ENCODE peak calls at places on chromosome 11, in four cellular contexts. V is DND-41, R is left ventricle myocardium inferior, J is ovary. G is an unnamed sample.
A peak's percentile ranks its signal among the peaks of the same experiment; 100 is the strongest.

GRCh38 chr11:113103932-113104331 is 142.7 kb downstream of the NCAM1 start:
- DNase-seq in J (no peak), R (no peak), V (no peak), G (no peak)

GRCh38 chr11:69540118-69541000 is 58.9 kb downstream of the LINC01488 start:
- DNase-seq in V (no peak), R (peak; percentile 54), J (no peak), G (no peak)

GRCh38 chr11:85821636-85822035 is 10.7 kb upstream of the SYTL2 start:
- DNase-seq in J (no peak), R (no peak), V (no peak), G (no peak)

GRCh38 chr11:86151188-86152005 is 82.5 kb upstream of the PICALM start:
- DNase-seq in R (peak; percentile 34), J (peak; percentile 55), V (peak; percentile 11), G (no peak)

GRCh38 chr11:103433380-103433779 is 324.2 kb downstream of the DYNC2H1 start:
- DNase-seq in R (no peak), J (no peak), V (no peak), G (no peak)

GRCh38 chr11:11407738-11408084 is 54.7 kb upstream of the CSNK2A3 start:
- DNase-seq in R (no peak), J (no peak), V (no peak), G (no peak)

GRCh38 chr11:86592659-86593451 is 79.6 kb downstream of the ME3 start:
- DNase-seq in R (no peak), J (no peak), V (peak; percentile 66), G (peak; percentile 28)

GRCh38 chr11:121841487-121842167 is 274.4 kb downstream of the BLID start:
- DNase-seq in V (no peak), J (no peak), R (no peak), G (no peak)

GRCh38 chr11:46055371-46055770 is 65.9 kb downstream of the PHF21A start:
- DNase-seq in V (no peak), J (no peak), R (no peak), G (no peak)

GRCh38 chr11:46210133-46210636 is 67.3 kb upstream of the CREB3L1 start:
- DNase-seq in J (no peak), V (no peak), R (no peak), G (no peak)

GRCh38 chr11:106457727-106458126 is 380.3 kb downstream of the AASDHPPT start:
- DNase-seq in R (no peak), V (no peak), J (no peak), G (no peak)

GRCh38 chr11:133719532-133720235 is 125.6 kb downstream of the SPATA19 start:
- DNase-seq in J (no peak), V (no peak), R (no peak), G (no peak)

GRCh38 chr11:37812281-37812880 is 1214.3 kb upstream of the RAG2 start:
- DNase-seq in R (no peak), J (no peak), V (no peak), G (no peak)

GRCh38 chr11:69934861-69935494 is 115.8 kb upstream of the FGF3 start:
- DNase-seq in J (peak; percentile 31), V (no peak), R (peak; percentile 14), G (no peak)

GRCh38 chr11:128328955-128329551 is 258.3 kb downstream of the ETS1 start:
- DNase-seq in V (no peak), R (no peak), J (no peak), G (peak; percentile 64)

GRCh38 chr11:10303558-10304363 is 1.1 kb upstream of the ADM start:
- DNase-seq in J (no peak), V (no peak), R (peak; percentile 28), G (peak; percentile 38)

GRCh38 chr11:65862191-65862735 is 2.0 kb downstream of the MUS81 start:
- DNase-seq in R (no peak), V (peak; percentile 7), J (no peak), G (no peak)

GRCh38 chr11:15675683-15676082 is 561.0 kb downstream of the INSC start:
- DNase-seq in V (no peak), R (no peak), J (no peak), G (no peak)

GRCh38 chr11:134272381-134273316 is 3.5 kb upstream of the GLB1L3 start:
- DNase-seq in V (no peak), R (no peak), J (no peak), G (no peak)

GRCh38 chr11:79440451-79441158 is at the start of gene TENM4:
- DNase-seq in J (peak; percentile 93), V (no peak), R (peak; percentile 59), G (no peak)

GRCh38 chr11:27462543-27462942 is 10.0 kb downstream of the LGR4 start:
- DNase-seq in R (no peak), V (no peak), J (no peak), G (no peak)

GRCh38 chr11:78465169-78465942 is 47.7 kb upstream of the GAB2 start:
- DNase-seq in V (no peak), J (no peak), R (no peak), G (peak; percentile 55)

GRCh38 chr11:98047647-98048046 is 973.1 kb upstream of the CNTN5 start:
- DNase-seq in R (no peak), J (no peak), V (no peak), G (no peak)

GRCh38 chr11:126646701-126647209 is 291.3 kb downstream of the ST3GAL4 start:
- DNase-seq in V (no peak), J (no peak), R (no peak), G (no peak)

GRCh38 chr11:75142714-75143419 is 8.0 kb upstream of the SLCO2B1 start:
- DNase-seq in V (peak; percentile 94), J (peak; percentile 61), R (peak; percentile 79), G (peak; percentile 57)

GRCh38 chr11:86990079-86990478 is 34.9 kb upstream of the FZD4 start:
- DNase-seq in J (no peak), R (no peak), V (no peak), G (no peak)

GRCh38 chr11:95078526-95078925 is 11.1 kb upstream of the ENDOD1 start:
- DNase-seq in V (no peak), J (no peak), R (no peak), G (no peak)

GRCh38 chr11:30314625-30315024 is 8.3 kb upstream of the ARL14EP start:
- DNase-seq in J (no peak), V (no peak), R (no peak), G (no peak)

DNA sequence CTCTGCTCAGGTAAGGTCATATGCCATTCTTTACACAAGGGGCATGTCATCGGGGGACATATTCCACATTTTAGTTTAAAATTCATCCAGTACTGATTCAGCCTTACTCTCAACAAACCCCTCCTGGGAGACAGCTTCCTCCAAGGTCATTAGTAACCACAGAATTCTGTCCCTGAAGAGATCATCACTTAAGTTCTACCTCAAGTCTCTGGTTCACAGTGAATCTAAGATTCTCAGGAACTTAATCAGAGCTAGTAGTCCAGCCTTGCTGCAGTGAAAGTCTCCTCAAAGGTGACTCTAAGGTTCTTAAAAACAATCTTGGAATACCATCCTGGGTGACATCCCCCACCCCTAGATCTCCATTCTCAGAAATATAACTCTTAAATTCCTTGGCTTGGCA is 18.9 kb upstream of the GDPD4 start:
- DNase-seq in V (no peak), R (no peak), J (no peak), G (no peak)
- H3K27ac ChIP-seq in V (no peak overlapping the region), R (no peak overlapping the region), J (no peak overlapping the region), G (no peak overlapping the region)

DNA sequence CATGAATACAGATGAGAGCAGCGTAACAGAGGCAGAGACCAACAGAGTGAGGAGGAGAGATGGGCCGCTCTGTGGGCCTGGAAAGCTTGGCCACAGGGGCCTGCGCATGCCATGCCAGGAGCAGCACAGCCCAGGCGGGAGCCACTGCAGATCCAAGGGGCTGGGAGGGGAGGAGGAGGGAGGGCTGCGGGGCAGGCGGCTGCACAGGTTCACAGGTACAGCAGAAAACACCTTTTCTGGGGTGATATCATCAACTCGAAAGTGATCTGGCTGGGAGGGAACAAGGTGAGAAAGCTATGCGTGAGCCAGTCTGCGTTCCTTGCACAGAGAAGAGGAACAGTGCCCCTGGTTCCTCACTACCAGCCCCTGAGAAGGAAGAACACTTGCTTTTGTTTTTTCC is 14.8 kb downstream of the VPS37C start:
- DNase-seq in J (peak; percentile 13), R (no peak), V (no peak), G (no peak)
- H3K4me3 ChIP-seq in J (no peak overlapping the region), R (no peak overlapping the region), V (no peak overlapping the region), G (no peak overlapping the region)

GRCh38 chr11:43245471-43245870 is 66.3 kb upstream of the API5 start:
- DNase-seq in V (no peak), J (no peak), R (no peak), G (no peak)

DNA sequence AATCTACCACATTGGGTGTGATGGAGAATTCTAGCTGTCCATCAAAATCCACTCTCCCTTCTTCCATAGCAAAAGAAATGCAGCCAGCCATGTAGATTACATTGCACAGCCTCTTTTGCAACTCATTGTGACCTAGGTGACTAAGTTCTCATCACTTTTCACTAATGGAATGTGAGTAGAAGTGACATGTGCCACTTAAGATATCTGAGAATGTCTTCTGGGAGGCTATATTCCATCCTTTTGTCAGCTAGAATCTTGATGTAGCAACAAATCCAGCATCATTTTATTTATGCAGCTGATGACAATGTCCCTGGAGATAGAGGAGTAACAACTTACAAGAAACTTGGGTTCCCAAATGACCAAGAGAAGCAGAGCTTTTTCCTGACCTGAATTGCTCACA is 61.5 kb upstream of the API5 start:
- DNase-seq in V (no peak), J (no peak), R (no peak), G (no peak)
- H3K4me1 ChIP-seq in V (no peaks in the 10 kb centered on the region), J (no peaks in the 10 kb centered on the region), R (no peaks in the 10 kb centered on the region), G (no peaks in the 10 kb centered on the region)

DNA sequence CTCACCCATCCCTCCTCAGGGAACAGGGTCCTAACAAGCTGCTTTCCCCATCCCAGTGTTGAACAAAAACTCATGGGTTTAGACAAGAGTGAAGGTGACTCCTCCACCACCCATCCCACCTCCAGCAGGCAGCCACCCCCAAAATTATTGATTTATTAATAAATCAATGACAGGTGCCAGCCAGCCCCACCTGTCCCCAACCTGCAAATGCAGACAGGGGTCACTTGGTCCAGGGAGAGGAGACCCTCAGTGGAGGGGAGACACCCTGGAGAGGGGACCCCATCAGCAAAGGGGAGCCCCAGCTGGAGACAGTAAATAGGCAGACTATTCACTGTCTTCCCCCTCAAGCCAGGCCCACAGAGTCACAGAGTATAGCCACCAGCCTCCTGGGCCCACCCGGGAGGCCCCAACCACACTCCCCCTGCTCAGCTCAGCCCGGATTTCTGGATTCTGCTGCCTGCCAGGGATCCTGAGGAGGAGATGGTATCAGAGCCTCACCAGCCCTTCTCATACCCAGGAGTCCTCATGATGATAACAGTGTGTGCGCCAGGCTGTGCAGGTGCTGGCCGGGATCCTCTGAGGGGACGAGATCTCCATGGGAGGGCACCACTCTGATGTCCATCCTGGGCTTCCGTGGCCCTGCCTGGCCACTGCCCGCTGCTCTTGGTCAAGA is 8.8 kb upstream of the CD81 start:
- DNase-seq in J (no peak), R (no peak), V (no peak), G (no peak)
- H3K27ac ChIP-seq in J (no peak overlapping the region), R (peak overlapping the region; percentile 66), V (no peak overlapping the region), G (no peak overlapping the region)

GRCh38 chr11:131909426-131910200 is 539.2 kb downstream of the NTM start:
- DNase-seq in R (no peak), J (no peak), V (no peak), G (no peak)
- H3K4me3 ChIP-seq in R (peak overlapping the region; percentile 63), J (no peak overlapping the region), V (no peak overlapping the region), G (no peak overlapping the region)

DNA sequence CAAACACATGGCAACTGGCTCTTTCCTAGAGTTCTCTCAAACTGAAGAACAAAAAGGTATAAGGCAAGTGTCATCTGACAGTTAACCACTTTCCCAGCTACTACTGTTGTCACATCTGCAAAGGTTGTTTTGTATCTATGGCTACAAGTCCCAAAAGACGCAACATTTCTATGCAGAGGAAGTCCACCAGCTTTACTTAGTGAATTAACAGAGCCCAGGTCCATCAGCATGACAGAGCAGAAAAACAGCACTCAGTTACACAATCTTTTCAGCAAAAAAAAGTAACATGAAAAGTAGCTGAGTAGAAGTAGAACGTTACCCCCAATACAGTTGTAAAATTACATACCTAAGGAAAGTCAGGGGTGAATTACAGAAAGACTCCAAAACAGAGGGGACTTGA is 12.1 kb downstream of the CPSF7 start:
- DNase-seq in V (no peak), R (no peak), J (no peak), G (no peak)
- H3K4me1 ChIP-seq in V (no peaks in the 10 kb centered on the region), R (peaks cover 19% of the 10 kb centered on the region), J (no peaks in the 10 kb centered on the region), G (peaks cover 11% of the 10 kb centered on the region)